ENCODE peak calls at places on chromosomes 13 and 19, in four cellular contexts. Q is ovary, N is coronary artery, O is colonic mucosa. U is an unnamed sample.
A peak's percentile ranks its signal among the peaks of the same experiment; 100 is the strongest.

GRCh38 chr19:16920816-16921529 is 32.2 kb downstream of the F2RL3 start:
- DNase-seq in O (no peak), Q (no peak), N (no peak), U (peak; percentile 87)

GRCh38 chr13:44855860-44856259 is 133.4 kb downstream of the NUFIP1 start:
- DNase-seq in Q (no peak), O (no peak), N (no peak), U (no peak)

GRCh38 chr13:27406178-27406939 is 18.1 kb upstream of the GTF3A start:
- DNase-seq in N (no peak), Q (no peak), O (peak; percentile 54), U (peak; percentile 23)

GRCh38 chr19:16871870-16872269 is 16.9 kb upstream of the F2RL3 start:
- DNase-seq in O (peak; percentile 52), Q (no peak), N (no peak), U (no peak)

GRCh38 chr13:110135977-110136597 is 170.9 kb downstream of the COL4A1 start:
- DNase-seq in Q (no peak), N (peak; percentile 72), O (no peak), U (no peak)

GRCh38 chr13:28751210-28751935 is 32.6 kb upstream of the SLC46A3 start:
- DNase-seq in N (no peak), Q (no peak), O (no peak), U (no peak)

GRCh38 chr13:61277088-61277487 is 138.6 kb downstream of the PCDH20 start:
- DNase-seq in N (no peak), O (no peak), Q (no peak), U (no peak)

GRCh38 chr13:113652404-113653263 is 5.4 kb downstream of the ATP4B start:
- DNase-seq in O (no peak), N (peak; percentile 65), Q (peak; percentile 19), U (no peak)

GRCh38 chr19:18683955-18684641 is 618 bp downstream of the CRTC1 start:
- DNase-seq in Q (no peak), O (no peak), N (no peak), U (no peak)

DNA sequence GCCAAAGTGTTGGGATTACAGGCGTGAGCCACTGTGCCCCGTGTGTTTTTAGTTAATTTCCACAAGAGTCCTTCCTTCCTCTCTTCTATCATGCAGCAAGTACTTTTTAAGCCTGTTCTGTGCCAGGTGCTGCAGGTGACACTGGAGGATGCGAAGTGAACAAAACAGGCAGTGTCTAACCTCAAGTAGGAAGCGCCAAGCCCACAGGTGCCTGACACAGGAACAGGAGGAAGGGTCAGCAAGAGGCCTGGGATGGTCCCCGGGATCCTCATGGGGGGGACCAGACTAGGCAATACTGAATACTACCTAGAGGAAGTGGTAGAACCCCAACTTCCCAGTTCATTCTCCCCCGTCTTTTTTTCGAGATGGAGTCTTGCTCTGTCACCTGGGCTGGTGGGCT is 1.8 kb upstream of the CALR start:
- DNase-seq in O (no peak), N (no peak), Q (no peak), U (no peak)
- H3K4me3 ChIP-seq in O (no peak overlapping the region), N (no peak overlapping the region), Q (no peak overlapping the region), U (no peak overlapping the region)

DNA sequence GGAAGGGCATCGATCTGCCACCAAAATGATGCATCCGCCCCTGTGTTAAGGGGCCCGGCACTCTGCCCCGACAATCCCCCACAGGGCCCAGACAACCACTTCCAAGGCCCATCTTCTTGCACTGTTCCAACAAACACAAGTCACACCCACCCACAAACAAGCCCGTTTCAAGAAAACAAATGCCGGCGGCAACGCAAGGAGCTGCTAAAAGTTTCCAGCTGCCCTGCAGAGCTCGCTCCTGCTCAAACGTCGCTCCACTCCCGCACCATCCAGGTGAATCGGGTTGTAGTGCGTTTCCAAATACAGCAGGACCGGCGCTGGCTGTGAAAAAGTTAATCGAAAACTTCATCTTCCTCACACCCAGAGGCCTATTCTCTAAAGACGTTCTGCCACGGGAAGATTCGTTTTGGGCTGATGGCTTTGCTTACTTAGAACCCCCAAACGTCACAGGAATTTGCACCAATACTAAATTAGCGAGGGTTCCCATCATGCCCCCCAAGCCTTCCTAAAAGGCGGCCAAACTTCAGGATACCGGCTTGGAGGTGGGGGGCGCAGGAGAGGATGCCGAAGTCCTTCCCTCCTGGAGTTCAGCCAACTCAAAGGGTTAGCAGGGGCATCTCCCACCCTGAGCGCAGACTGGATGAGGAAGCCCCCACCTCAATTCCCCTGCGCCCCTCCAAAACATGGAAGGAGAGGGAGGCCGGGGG is 107.4 kb upstream of the DOCK9 start:
- DNase-seq in O (peak; percentile 22), N (peak; percentile 71), Q (no peak), U (no peak)
- H3K4me3 ChIP-seq in O (peak overlapping the region; percentile 75), N (peak overlapping the region; percentile 98), Q (peak overlapping the region; percentile 86), U (peak overlapping the region; percentile 71)

DNA sequence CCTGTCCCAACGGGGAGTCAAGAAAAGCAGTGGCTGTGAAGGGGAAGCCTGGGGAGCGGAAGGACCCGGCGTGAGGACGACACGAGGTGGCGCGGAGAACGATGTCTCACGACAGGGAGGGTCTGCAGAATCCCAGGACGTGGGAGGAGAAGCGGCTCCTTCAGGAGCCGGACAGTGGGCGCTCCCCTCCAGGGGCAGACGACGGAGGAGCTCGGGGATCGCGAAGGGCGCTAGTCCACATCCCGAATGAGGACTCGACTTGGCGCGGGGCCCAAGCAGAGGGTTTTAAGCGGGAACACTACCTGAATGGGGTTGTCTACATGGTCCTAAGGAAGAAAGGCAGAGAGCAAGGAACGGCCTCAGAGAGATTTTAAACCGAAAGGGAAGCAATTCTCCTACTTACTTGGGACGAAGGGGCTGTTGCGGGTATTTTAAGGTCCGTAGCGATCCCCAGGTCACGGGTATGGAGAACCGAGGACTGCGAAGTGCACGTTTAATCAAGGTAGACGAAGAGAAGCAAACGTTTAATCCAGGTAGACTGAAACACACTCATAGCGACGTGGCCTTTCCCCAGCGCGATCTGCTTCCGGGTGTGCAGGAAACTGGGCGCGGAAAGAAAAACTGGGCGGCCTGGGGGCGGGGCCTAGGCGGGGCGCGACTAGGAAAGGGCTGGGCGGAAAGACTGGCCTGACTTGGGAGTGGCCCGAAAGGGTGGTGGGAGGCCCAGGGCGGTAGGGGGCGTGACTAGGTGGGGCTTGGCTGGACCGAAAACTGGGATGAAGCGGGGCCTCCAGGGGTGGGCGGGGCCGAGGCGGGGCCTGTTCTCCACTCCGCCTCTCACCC is at the start of gene ZNF841:
- DNase-seq in O (peak; percentile 96), N (peak; percentile 98), Q (peak; percentile 98), U (peak; percentile 98)
- H3K4me3 ChIP-seq in O (peak within 1 kb of the TSS; percentile 92), N (peak within 1 kb of the TSS; percentile 90), Q (peak within 1 kb of the TSS; percentile 86), U (peak within 1 kb of the TSS; percentile 84)

GRCh38 chr13:20191311-20191901 is 1.3 kb downstream of the GJB2 start:
- DNase-seq in O (peak; percentile 86), N (peak; percentile 62), Q (no peak), U (no peak)
- H3K4me3 ChIP-seq in O (peak overlapping the region; percentile 71), N (peak overlapping the region; percentile 75), Q (no peak overlapping the region), U (no peak overlapping the region)

GRCh38 chr13:49739498-49740187 is 48.4 kb upstream of the EBPL start:
- DNase-seq in Q (no peak), N (no peak), O (no peak), U (no peak)
- H3K4me3 ChIP-seq in Q (no peak overlapping the region), N (no peak overlapping the region), O (no peak overlapping the region), U (no peak overlapping the region)

DNA sequence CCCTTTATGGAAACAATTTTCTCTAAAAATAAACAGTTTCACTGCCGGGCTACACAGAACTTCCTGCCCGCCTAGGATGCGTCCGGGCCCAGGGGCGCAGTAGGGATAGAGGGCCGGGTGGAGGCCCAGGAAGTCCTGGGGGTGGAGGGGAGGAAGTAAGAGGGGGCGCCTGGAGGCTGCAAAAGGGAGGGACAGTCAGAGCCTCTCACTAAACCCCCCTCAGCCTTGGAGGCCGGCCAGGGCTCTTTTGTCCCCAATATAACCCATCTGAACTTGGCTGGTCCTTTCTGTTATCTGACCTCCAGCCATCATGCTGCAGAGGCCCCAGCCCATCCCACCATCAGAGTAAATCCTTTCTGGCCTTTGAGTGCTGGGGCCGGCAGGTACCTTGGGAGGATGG is 2.2 kb downstream of the KANK2 start:
- DNase-seq in O (no peak), Q (peak; percentile 69), N (no peak), U (no peak)
- H3K4me3 ChIP-seq in O (peak overlapping the region; percentile 23), Q (peak overlapping the region; percentile 91), N (peak overlapping the region; percentile 99), U (no peak overlapping the region)

DNA sequence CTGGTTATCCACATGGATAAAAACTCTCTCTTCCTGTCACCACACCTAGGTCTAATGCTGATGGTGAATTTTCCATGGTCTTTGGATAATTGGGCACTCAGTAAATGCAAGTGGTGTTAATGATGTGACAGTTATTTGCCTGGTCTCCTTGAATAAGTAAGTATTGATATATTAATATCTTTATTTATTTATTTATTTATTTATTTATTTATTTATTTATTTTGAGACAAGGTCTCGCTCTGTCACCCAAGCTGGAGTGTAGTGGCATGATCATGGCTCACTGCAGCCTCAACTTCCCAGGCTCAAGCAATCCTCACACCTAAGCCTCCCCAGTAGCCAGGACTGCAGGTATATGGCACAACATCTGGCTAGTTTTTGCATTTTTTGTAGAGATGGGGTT is 46.3 kb upstream of the ITM2B start:
- DNase-seq in N (no peak), O (no peak), Q (no peak), U (no peak)
- H3K4me3 ChIP-seq in N (no peak overlapping the region), O (no peak overlapping the region), Q (no peak overlapping the region), U (no peak overlapping the region)

GRCh38 chr19:45765365-45766292 is 3.4 kb downstream of the SIX5 start:
- DNase-seq in Q (peak; percentile 68), O (no peak), N (no peak), U (peak; percentile 56)

GRCh38 chr19:45767410-45767880 is 1.6 kb downstream of the SIX5 start:
- DNase-seq in Q (peak; percentile 90), O (peak; percentile 75), N (peak; percentile 93), U (peak; percentile 90)

GRCh38 chr19:45764947-45765346 is 4.1 kb downstream of the SIX5 start:
- DNase-seq in O (no peak), Q (peak; percentile 55), N (no peak), U (no peak)

GRCh38 chr19:45766919-45767346 is 2.1 kb downstream of the SIX5 start:
- DNase-seq in O (no peak), N (no peak), Q (no peak), U (peak; percentile 68)

DNA sequence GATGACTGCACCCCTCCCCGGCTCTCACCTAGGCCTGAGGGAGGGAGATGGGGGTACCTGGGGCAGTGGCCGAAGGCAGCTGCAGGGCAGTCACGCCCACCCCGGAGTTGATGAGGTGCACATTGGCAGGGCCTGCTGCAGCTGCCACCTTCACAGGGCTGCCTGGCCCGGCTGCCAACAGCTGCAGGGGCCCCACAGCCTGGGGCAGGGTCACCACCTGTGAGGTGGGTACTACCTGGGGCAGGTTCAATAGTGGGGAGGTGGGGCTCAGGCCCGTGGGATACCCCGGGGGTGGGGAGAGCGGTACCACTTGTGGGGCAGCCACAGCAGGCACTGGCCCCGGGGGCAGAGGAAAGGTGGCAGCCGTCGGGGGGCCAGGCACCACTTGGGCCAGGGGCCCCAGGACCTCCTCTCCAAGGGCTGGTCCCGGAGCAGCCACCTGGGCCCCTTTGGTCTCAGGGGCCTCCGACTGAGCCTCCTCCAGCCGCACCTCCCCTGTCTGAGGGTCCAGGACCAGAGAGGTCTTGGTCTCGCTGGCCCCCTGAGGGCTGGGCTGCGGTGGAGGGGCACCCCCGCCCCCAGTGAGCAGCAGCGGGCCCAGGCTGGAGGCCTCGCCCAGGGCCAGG is 2.6 kb downstream of the SIX5 start:
- DNase-seq in O (no peak), Q (peak; percentile 63), N (no peak), U (no peak)
- H3K4me3 ChIP-seq in O (peak overlapping the region; percentile 77), Q (peak overlapping the region; percentile 91), N (peak overlapping the region; percentile 87), U (no peak overlapping the region)

DNA sequence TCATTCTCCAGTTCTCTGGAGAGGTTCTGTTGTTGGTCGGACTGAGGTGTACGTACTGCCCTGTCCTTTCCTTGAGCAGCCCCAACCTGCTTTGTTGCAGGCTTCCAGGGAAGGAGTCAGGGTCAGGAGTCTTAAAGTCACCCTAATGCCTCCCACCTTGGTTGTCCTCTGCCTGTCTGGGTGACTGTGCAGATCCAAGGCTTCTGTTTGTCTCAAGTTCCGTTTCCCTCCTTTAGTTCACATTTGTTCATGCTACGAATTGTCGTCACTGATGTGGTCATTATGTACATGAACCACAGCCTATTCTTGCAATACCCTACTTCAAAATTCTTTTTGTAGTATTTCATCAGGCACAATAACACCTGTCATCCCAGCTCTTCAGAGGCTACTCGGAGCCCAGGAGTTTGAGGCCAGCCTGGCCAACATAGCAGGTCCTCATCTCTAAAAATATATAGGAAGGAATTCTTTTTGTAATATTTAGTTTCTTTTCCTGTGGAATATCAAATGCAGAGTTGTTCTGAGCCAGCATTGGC is 7.4 kb downstream of the ZNF586 start:
- DNase-seq in O (no peak), N (no peak), Q (no peak), U (no peak)
- H3K4me3 ChIP-seq in O (no peak overlapping the region), N (no peak overlapping the region), Q (no peak overlapping the region), U (no peak overlapping the region)